ENCODE peak calls at places on chromosomes 7 and 10, in ten cellular contexts. One of them, this sample, is unnamed.
A peak's percentile ranks its signal among the peaks of the same experiment; 100 is the strongest.

GRCh38 chr10:120048358-120048757 is 155.8 kb downstream of the SEC23IP start:
- DNase-seq in A549: no peak
- DNase-seq in NB4: no peak
- DNase-seq in retinal pigment epithelial cell: no peak
- DNase-seq in prostate gland: no peak
- DNase-seq in HAP-1: no peak
- DNase-seq in stomach: no peak
- DNase-seq in esophagus squamous epithelium: no peak
- DNase-seq in fibroblast of mammary gland: no peak
- DNase-seq in naive thymus-derived CD4-positive, alpha-beta T cell: no peak
- DNase-seq in this sample: no peak

GRCh38 chr10:10796774-10797415 is 220.8 kb upstream of the CELF2 start:
- DNase-seq in A549: no peak
- DNase-seq in NB4: no peak
- DNase-seq in retinal pigment epithelial cell: peak; percentile 92
- DNase-seq in prostate gland: no peak
- DNase-seq in HAP-1: no peak
- DNase-seq in stomach: no peak
- DNase-seq in esophagus squamous epithelium: no peak
- DNase-seq in fibroblast of mammary gland: peak; percentile 49
- DNase-seq in naive thymus-derived CD4-positive, alpha-beta T cell: no peak
- DNase-seq in this sample: no peak

GRCh38 chr7:83640731-83641533 is 8.0 kb downstream of the SEMA3E start:
- DNase-seq in A549: no peak
- DNase-seq in NB4: no peak
- DNase-seq in retinal pigment epithelial cell: no peak
- DNase-seq in prostate gland: no peak
- DNase-seq in HAP-1: no peak
- DNase-seq in stomach: no peak
- DNase-seq in esophagus squamous epithelium: no peak
- DNase-seq in fibroblast of mammary gland: no peak
- DNase-seq in naive thymus-derived CD4-positive, alpha-beta T cell: no peak
- DNase-seq in this sample: no peak

GRCh38 chr7:92740713-92741126 is 95.7 kb downstream of the CDK6 start:
- DNase-seq in A549: peak; percentile 74
- DNase-seq in NB4: no peak
- DNase-seq in retinal pigment epithelial cell: peak; percentile 87
- DNase-seq in prostate gland: no peak
- DNase-seq in HAP-1: no peak
- DNase-seq in stomach: no peak
- DNase-seq in esophagus squamous epithelium: no peak
- DNase-seq in fibroblast of mammary gland: peak; percentile 70
- DNase-seq in naive thymus-derived CD4-positive, alpha-beta T cell: no peak
- DNase-seq in this sample: no peak

GRCh38 chr10:100579691-100580090 is 43.9 kb downstream of the HIF1AN start:
- DNase-seq in A549: no peak
- DNase-seq in NB4: no peak
- DNase-seq in retinal pigment epithelial cell: no peak
- DNase-seq in prostate gland: no peak
- DNase-seq in HAP-1: no peak
- DNase-seq in stomach: no peak
- DNase-seq in esophagus squamous epithelium: no peak
- DNase-seq in fibroblast of mammary gland: no peak
- DNase-seq in naive thymus-derived CD4-positive, alpha-beta T cell: no peak
- DNase-seq in this sample: no peak

GRCh38 chr10:20887706-20888535 is 9.2 kb downstream of the NEBL start:
- DNase-seq in A549: no peak
- DNase-seq in NB4: no peak
- DNase-seq in retinal pigment epithelial cell: peak; percentile 40
- DNase-seq in prostate gland: no peak
- DNase-seq in HAP-1: peak; percentile 32
- DNase-seq in stomach: no peak
- DNase-seq in esophagus squamous epithelium: no peak
- DNase-seq in fibroblast of mammary gland: no peak
- DNase-seq in naive thymus-derived CD4-positive, alpha-beta T cell: no peak
- DNase-seq in this sample: no peak

GRCh38 chr10:80177781-80178636 is 27.3 kb downstream of the ANXA11 start:
- DNase-seq in A549: no peak
- DNase-seq in NB4: no peak
- DNase-seq in retinal pigment epithelial cell: no peak
- DNase-seq in prostate gland: no peak
- DNase-seq in HAP-1: no peak
- DNase-seq in stomach: no peak
- DNase-seq in esophagus squamous epithelium: no peak
- DNase-seq in fibroblast of mammary gland: peak; percentile 59
- DNase-seq in naive thymus-derived CD4-positive, alpha-beta T cell: no peak
- DNase-seq in this sample: no peak

GRCh38 chr10:43362191-43362839 is 9.1 kb upstream of the FXYD4 start:
- DNase-seq in A549: peak; percentile 97
- DNase-seq in NB4: peak; percentile 93
- DNase-seq in retinal pigment epithelial cell: peak; percentile 87
- DNase-seq in prostate gland: peak; percentile 97
- DNase-seq in HAP-1: peak; percentile 93
- DNase-seq in stomach: peak; percentile 99
- DNase-seq in esophagus squamous epithelium: peak; percentile 47
- DNase-seq in fibroblast of mammary gland: peak; percentile 73
- DNase-seq in naive thymus-derived CD4-positive, alpha-beta T cell: peak; percentile 94
- DNase-seq in this sample: peak; percentile 98

GRCh38 chr10:110794808-110795207 is 76.9 kb upstream of the PDCD4 start:
- DNase-seq in A549: no peak
- DNase-seq in NB4: no peak
- DNase-seq in retinal pigment epithelial cell: no peak
- DNase-seq in prostate gland: no peak
- DNase-seq in HAP-1: no peak
- DNase-seq in stomach: no peak
- DNase-seq in esophagus squamous epithelium: no peak
- DNase-seq in fibroblast of mammary gland: no peak
- DNase-seq in naive thymus-derived CD4-positive, alpha-beta T cell: no peak
- DNase-seq in this sample: no peak

GRCh38 chr7:1644341-1645070 is 25.6 kb upstream of the ELFN1 start:
- DNase-seq in A549: no peak
- DNase-seq in NB4: no peak
- DNase-seq in retinal pigment epithelial cell: no peak
- DNase-seq in prostate gland: no peak
- DNase-seq in HAP-1: no peak
- DNase-seq in stomach: no peak
- DNase-seq in esophagus squamous epithelium: no peak
- DNase-seq in fibroblast of mammary gland: no peak
- DNase-seq in naive thymus-derived CD4-positive, alpha-beta T cell: no peak
- DNase-seq in this sample: no peak

GRCh38 chr10:8444630-8445029 is 390.1 kb downstream of the GATA3 start:
- DNase-seq in A549: no peak
- DNase-seq in NB4: peak; percentile 1
- DNase-seq in retinal pigment epithelial cell: no peak
- DNase-seq in prostate gland: no peak
- DNase-seq in HAP-1: no peak
- DNase-seq in stomach: no peak
- DNase-seq in esophagus squamous epithelium: no peak
- DNase-seq in fibroblast of mammary gland: no peak
- DNase-seq in naive thymus-derived CD4-positive, alpha-beta T cell: peak; percentile 47
- DNase-seq in this sample: no peak

GRCh38 chr7:157576415-157576814 is 239.6 kb downstream of the DNAJB6 start:
- DNase-seq in A549: no peak
- DNase-seq in NB4: no peak
- DNase-seq in retinal pigment epithelial cell: no peak
- DNase-seq in prostate gland: no peak
- DNase-seq in HAP-1: no peak
- DNase-seq in stomach: no peak
- DNase-seq in esophagus squamous epithelium: no peak
- DNase-seq in fibroblast of mammary gland: no peak
- DNase-seq in naive thymus-derived CD4-positive, alpha-beta T cell: peak; percentile 59
- DNase-seq in this sample: peak; percentile 57
- H3K4me3 ChIP-seq in A549: no peak overlapping the region
- H3K4me3 ChIP-seq in NB4: no peak overlapping the region
- H3K4me3 ChIP-seq in retinal pigment epithelial cell: no peak overlapping the region
- H3K4me3 ChIP-seq in prostate gland: no peak overlapping the region
- H3K4me3 ChIP-seq in HAP-1: no peak overlapping the region
- H3K4me3 ChIP-seq in stomach: no peak overlapping the region
- H3K4me3 ChIP-seq in esophagus squamous epithelium: peak overlapping the region; percentile 24
- H3K4me3 ChIP-seq in fibroblast of mammary gland: no peak overlapping the region
- H3K4me3 ChIP-seq in naive thymus-derived CD4-positive, alpha-beta T cell: peak overlapping the region; percentile 52
- H3K4me3 ChIP-seq in this sample: no peak overlapping the region

GRCh38 chr10:97444212-97444611 is 1.6 kb downstream of the EXOSC1 start:
- DNase-seq in A549: no peak
- DNase-seq in NB4: no peak
- DNase-seq in retinal pigment epithelial cell: no peak
- DNase-seq in prostate gland: no peak
- DNase-seq in HAP-1: no peak
- DNase-seq in stomach: no peak
- DNase-seq in esophagus squamous epithelium: no peak
- DNase-seq in fibroblast of mammary gland: no peak
- DNase-seq in naive thymus-derived CD4-positive, alpha-beta T cell: no peak
- DNase-seq in this sample: no peak
- H3K4me3 ChIP-seq in A549: no peak overlapping the region
- H3K4me3 ChIP-seq in NB4: no peak overlapping the region
- H3K4me3 ChIP-seq in retinal pigment epithelial cell: no peak overlapping the region
- H3K4me3 ChIP-seq in prostate gland: no peak overlapping the region
- H3K4me3 ChIP-seq in HAP-1: no peak overlapping the region
- H3K4me3 ChIP-seq in stomach: no peak overlapping the region
- H3K4me3 ChIP-seq in esophagus squamous epithelium: no peak overlapping the region
- H3K4me3 ChIP-seq in fibroblast of mammary gland: no peak overlapping the region
- H3K4me3 ChIP-seq in naive thymus-derived CD4-positive, alpha-beta T cell: no peak overlapping the region
- H3K4me3 ChIP-seq in this sample: no peak overlapping the region

GRCh38 chr7:24480501-24480900 is 92.8 kb upstream of the PALS2 start:
- DNase-seq in A549: no peak
- DNase-seq in NB4: no peak
- DNase-seq in retinal pigment epithelial cell: no peak
- DNase-seq in prostate gland: no peak
- DNase-seq in HAP-1: no peak
- DNase-seq in stomach: no peak
- DNase-seq in esophagus squamous epithelium: no peak
- DNase-seq in fibroblast of mammary gland: no peak
- DNase-seq in naive thymus-derived CD4-positive, alpha-beta T cell: no peak
- DNase-seq in this sample: no peak

GRCh38 chr7:24476227-24476626 is 97.0 kb upstream of the PALS2 start:
- DNase-seq in A549: no peak
- DNase-seq in NB4: no peak
- DNase-seq in retinal pigment epithelial cell: no peak
- DNase-seq in prostate gland: no peak
- DNase-seq in HAP-1: no peak
- DNase-seq in stomach: no peak
- DNase-seq in esophagus squamous epithelium: no peak
- DNase-seq in fibroblast of mammary gland: no peak
- DNase-seq in naive thymus-derived CD4-positive, alpha-beta T cell: no peak
- DNase-seq in this sample: no peak

GRCh38 chr7:24475573-24475972 is 97.7 kb upstream of the PALS2 start:
- DNase-seq in A549: no peak
- DNase-seq in NB4: no peak
- DNase-seq in retinal pigment epithelial cell: no peak
- DNase-seq in prostate gland: no peak
- DNase-seq in HAP-1: no peak
- DNase-seq in stomach: no peak
- DNase-seq in esophagus squamous epithelium: no peak
- DNase-seq in fibroblast of mammary gland: no peak
- DNase-seq in naive thymus-derived CD4-positive, alpha-beta T cell: no peak
- DNase-seq in this sample: no peak

GRCh38 chr7:24477807-24478655 is 95.2 kb upstream of the PALS2 start:
- DNase-seq in A549: peak; percentile 75
- DNase-seq in NB4: peak; percentile 32
- DNase-seq in retinal pigment epithelial cell: peak; percentile 46
- DNase-seq in prostate gland: no peak
- DNase-seq in HAP-1: peak; percentile 91
- DNase-seq in stomach: no peak
- DNase-seq in esophagus squamous epithelium: no peak
- DNase-seq in fibroblast of mammary gland: peak; percentile 89
- DNase-seq in naive thymus-derived CD4-positive, alpha-beta T cell: no peak
- DNase-seq in this sample: no peak

GRCh38 chr7:24477376-24477775 is 95.9 kb upstream of the PALS2 start:
- DNase-seq in A549: no peak
- DNase-seq in NB4: no peak
- DNase-seq in retinal pigment epithelial cell: no peak
- DNase-seq in prostate gland: no peak
- DNase-seq in HAP-1: no peak
- DNase-seq in stomach: no peak
- DNase-seq in esophagus squamous epithelium: no peak
- DNase-seq in fibroblast of mammary gland: no peak
- DNase-seq in naive thymus-derived CD4-positive, alpha-beta T cell: no peak
- DNase-seq in this sample: no peak
- H3K4me3 ChIP-seq in A549: no peak overlapping the region
- H3K4me3 ChIP-seq in NB4: no peak overlapping the region
- H3K4me3 ChIP-seq in retinal pigment epithelial cell: no peak overlapping the region
- H3K4me3 ChIP-seq in prostate gland: no peak overlapping the region
- H3K4me3 ChIP-seq in HAP-1: no peak overlapping the region
- H3K4me3 ChIP-seq in stomach: no peak overlapping the region
- H3K4me3 ChIP-seq in esophagus squamous epithelium: no peak overlapping the region
- H3K4me3 ChIP-seq in fibroblast of mammary gland: no peak overlapping the region
- H3K4me3 ChIP-seq in naive thymus-derived CD4-positive, alpha-beta T cell: no peak overlapping the region
- H3K4me3 ChIP-seq in this sample: no peak overlapping the region

GRCh38 chr7:23544913-23545354 is 13.2 kb upstream of the TRA2A start:
- DNase-seq in A549: peak; percentile 65
- DNase-seq in NB4: peak; percentile 83
- DNase-seq in retinal pigment epithelial cell: no peak
- DNase-seq in prostate gland: no peak
- DNase-seq in HAP-1: no peak
- DNase-seq in stomach: no peak
- DNase-seq in esophagus squamous epithelium: no peak
- DNase-seq in fibroblast of mammary gland: peak; percentile 6
- DNase-seq in naive thymus-derived CD4-positive, alpha-beta T cell: no peak
- DNase-seq in this sample: no peak

GRCh38 chr7:23542752-23543151 is 11.0 kb upstream of the TRA2A start:
- DNase-seq in A549: no peak
- DNase-seq in NB4: no peak
- DNase-seq in retinal pigment epithelial cell: no peak
- DNase-seq in prostate gland: no peak
- DNase-seq in HAP-1: no peak
- DNase-seq in stomach: no peak
- DNase-seq in esophagus squamous epithelium: no peak
- DNase-seq in fibroblast of mammary gland: no peak
- DNase-seq in naive thymus-derived CD4-positive, alpha-beta T cell: no peak
- DNase-seq in this sample: no peak

GRCh38 chr7:23545493-23545892 is 13.7 kb upstream of the TRA2A start:
- DNase-seq in A549: no peak
- DNase-seq in NB4: no peak
- DNase-seq in retinal pigment epithelial cell: no peak
- DNase-seq in prostate gland: no peak
- DNase-seq in HAP-1: no peak
- DNase-seq in stomach: no peak
- DNase-seq in esophagus squamous epithelium: no peak
- DNase-seq in fibroblast of mammary gland: no peak
- DNase-seq in naive thymus-derived CD4-positive, alpha-beta T cell: no peak
- DNase-seq in this sample: no peak

GRCh38 chr7:23538301-23538700 is 6.5 kb upstream of the TRA2A start:
- DNase-seq in A549: no peak
- DNase-seq in NB4: no peak
- DNase-seq in retinal pigment epithelial cell: no peak
- DNase-seq in prostate gland: no peak
- DNase-seq in HAP-1: no peak
- DNase-seq in stomach: no peak
- DNase-seq in esophagus squamous epithelium: no peak
- DNase-seq in fibroblast of mammary gland: no peak
- DNase-seq in naive thymus-derived CD4-positive, alpha-beta T cell: no peak
- DNase-seq in this sample: no peak

DNA sequence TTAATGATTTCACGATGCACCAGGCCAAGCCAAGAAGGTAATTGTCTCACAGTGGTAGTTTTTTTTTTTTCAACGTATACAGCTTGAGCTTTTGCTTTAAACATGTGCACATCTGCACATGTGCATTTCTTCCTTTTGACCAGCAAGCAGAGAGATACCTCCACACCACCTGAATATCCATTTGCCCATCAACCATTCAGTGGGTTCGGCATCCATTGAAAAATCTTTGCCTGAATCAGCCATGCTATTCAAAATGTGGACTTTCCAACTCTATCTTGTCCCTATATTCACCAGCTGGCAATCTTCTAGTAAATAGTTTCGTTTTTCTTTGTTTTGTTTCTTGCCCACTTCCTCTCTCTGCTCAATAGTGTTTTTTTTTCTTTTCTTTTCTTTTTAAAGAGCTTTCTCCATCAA is 7.7 kb upstream of the TRA2A start:
- DNase-seq in A549: no peak
- DNase-seq in NB4: no peak
- DNase-seq in retinal pigment epithelial cell: no peak
- DNase-seq in prostate gland: no peak
- DNase-seq in HAP-1: no peak
- DNase-seq in stomach: no peak
- DNase-seq in esophagus squamous epithelium: no peak
- DNase-seq in fibroblast of mammary gland: no peak
- DNase-seq in naive thymus-derived CD4-positive, alpha-beta T cell: peak; percentile 24
- DNase-seq in this sample: no peak
- H3K4me3 ChIP-seq in A549: no peak overlapping the region
- H3K4me3 ChIP-seq in NB4: no peak overlapping the region
- H3K4me3 ChIP-seq in retinal pigment epithelial cell: no peak overlapping the region
- H3K4me3 ChIP-seq in prostate gland: no peak overlapping the region
- H3K4me3 ChIP-seq in HAP-1: no peak overlapping the region
- H3K4me3 ChIP-seq in stomach: no peak overlapping the region
- H3K4me3 ChIP-seq in esophagus squamous epithelium: no peak overlapping the region
- H3K4me3 ChIP-seq in fibroblast of mammary gland: no peak overlapping the region
- H3K4me3 ChIP-seq in naive thymus-derived CD4-positive, alpha-beta T cell: peak overlapping the region; percentile 47
- H3K4me3 ChIP-seq in this sample: no peak overlapping the region

This sample was measured in colonic mucosa.